ENCODE peak calls at places on chromosome 9, in seven cellular contexts. W, S, T, X, K, M and Y are unnamed samples.

GRCh38 chr9:136587145-136587943 is 41.5 kb upstream of the NOTCH1 start:
- DNase-seq in W (peak; percentile 80), S (peak; percentile 31), T (peak; percentile 41), X (peak; percentile 78), K (peak; percentile 68), M (peak; percentile 86), Y (no peak)

GRCh38 chr9:121331992-121332685 is 37.9 kb downstream of the STOM start:
- DNase-seq in W (no peak), S (no peak), T (no peak), X (peak; percentile 64), K (no peak), M (peak; percentile 66), Y (no peak)

GRCh38 chr9:136625101-136626065 is 37.3 kb upstream of the EGFL7 start:
- DNase-seq in W (no peak), S (peak; percentile 92), T (peak; percentile 43), X (peak; percentile 86), K (peak; percentile 95), M (peak; percentile 88), Y (no peak)

GRCh38 chr9:78828521-78828920 is 531.6 kb downstream of the PSAT1 start:
- DNase-seq in W (no peak), S (no peak), T (no peak), X (no peak), K (no peak), M (no peak), Y (no peak)

GRCh38 chr9:121886759-121887485 is 206.2 kb downstream of the TTLL11 start:
- DNase-seq in W (no peak), S (peak; percentile 39), T (peak; percentile 42), X (no peak), K (peak; percentile 56), M (no peak), Y (no peak)

GRCh38 chr9:120358877-120359276 is 221.1 kb downstream of the CDK5RAP2 start:
- DNase-seq in W (no peak), S (no peak), T (no peak), X (no peak), K (no peak), M (no peak), Y (no peak)

GRCh38 chr9:3475300-3476020 is 50.3 kb downstream of the RFX3 start:
- DNase-seq in W (no peak), S (no peak), T (no peak), X (no peak), K (no peak), M (no peak), Y (no peak)

GRCh38 chr9:71683598-71684235 is 84.6 kb downstream of the CEMIP2 start:
- DNase-seq in W (no peak), S (no peak), T (peak; percentile 70), X (peak; percentile 67), K (no peak), M (no peak), Y (no peak)

GRCh38 chr9:121362813-121363585 is 7.1 kb downstream of the STOM start:
- DNase-seq in W (no peak), S (no peak), T (peak; percentile 52), X (peak; percentile 79), K (no peak), M (no peak), Y (no peak)

GRCh38 chr9:17402309-17402708 is 176.6 kb upstream of the SH3GL2 start:
- DNase-seq in W (peak; percentile 11), S (no peak), T (peak; percentile 25), X (peak; percentile 38), K (no peak), M (no peak), Y (no peak)

GRCh38 chr9:136103651-136104487 is 8.8 kb upstream of the NACC2 start:
- DNase-seq in W (no peak), S (peak; percentile 37), T (no peak), X (no peak), K (peak; percentile 54), M (no peak), Y (no peak)

GRCh38 chr9:135830496-135830895 is 76.8 kb downstream of the CAMSAP1 start:
- DNase-seq in W (no peak), S (no peak), T (peak; percentile 14), X (no peak), K (no peak), M (no peak), Y (no peak)

GRCh38 chr9:125908138-125908537 is 161.0 kb downstream of the PBX3 start:
- DNase-seq in W (no peak), S (no peak), T (no peak), X (no peak), K (no peak), M (no peak), Y (no peak)

DNA sequence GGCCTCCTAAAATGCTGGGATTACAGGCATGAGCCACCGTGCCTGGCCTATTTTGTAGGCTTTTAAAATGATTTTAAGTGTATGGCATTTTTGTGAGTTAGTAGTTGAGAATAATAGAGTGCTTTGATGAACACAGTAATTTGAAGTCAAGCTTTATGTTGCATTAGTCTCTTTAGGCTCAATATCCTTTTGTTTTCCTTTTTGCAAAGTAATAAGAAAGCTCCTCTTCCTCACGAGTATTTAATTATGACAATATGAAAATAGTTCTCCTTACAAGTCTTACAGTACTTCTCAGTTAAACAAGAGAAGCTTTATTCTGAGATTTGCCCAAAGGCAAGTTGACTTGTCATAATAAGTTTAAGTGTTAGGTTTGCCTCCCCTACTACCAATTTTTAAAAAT is 69.0 kb downstream of the TJP2 start:
- DNase-seq in W (no peak), S (no peak), T (no peak), X (no peak), K (no peak), M (no peak), Y (no peak)
- TF ChIP-seq CTCF in W (no peak), S (no peak), T (no peak), X (no peak), K (no peak), M (no peak), Y (no peak)

GRCh38 chr9:12777149-12778010 is 2.6 kb downstream of the LURAP1L start:
- DNase-seq in W (no peak), S (no peak), T (no peak), X (peak; percentile 33), K (no peak), M (no peak), Y (no peak)

GRCh38 chr9:12774861-12775367 is at the start of gene LURAP1L:
- DNase-seq in W (peak; percentile 10), S (peak; percentile 64), T (peak; percentile 78), X (peak; percentile 83), K (peak; percentile 77), M (peak; percentile 88), Y (no peak)

GRCh38 chr9:12775373-12775962 is 648 bp downstream of the LURAP1L start:
- DNase-seq in W (peak; percentile 14), S (no peak), T (peak; percentile 20), X (no peak), K (no peak), M (peak; percentile 67), Y (no peak)

GRCh38 chr9:12776775-12777055 is 1.9 kb downstream of the LURAP1L start:
- DNase-seq in W (no peak), S (no peak), T (no peak), X (peak; percentile 63), K (no peak), M (no peak), Y (no peak)

DNA sequence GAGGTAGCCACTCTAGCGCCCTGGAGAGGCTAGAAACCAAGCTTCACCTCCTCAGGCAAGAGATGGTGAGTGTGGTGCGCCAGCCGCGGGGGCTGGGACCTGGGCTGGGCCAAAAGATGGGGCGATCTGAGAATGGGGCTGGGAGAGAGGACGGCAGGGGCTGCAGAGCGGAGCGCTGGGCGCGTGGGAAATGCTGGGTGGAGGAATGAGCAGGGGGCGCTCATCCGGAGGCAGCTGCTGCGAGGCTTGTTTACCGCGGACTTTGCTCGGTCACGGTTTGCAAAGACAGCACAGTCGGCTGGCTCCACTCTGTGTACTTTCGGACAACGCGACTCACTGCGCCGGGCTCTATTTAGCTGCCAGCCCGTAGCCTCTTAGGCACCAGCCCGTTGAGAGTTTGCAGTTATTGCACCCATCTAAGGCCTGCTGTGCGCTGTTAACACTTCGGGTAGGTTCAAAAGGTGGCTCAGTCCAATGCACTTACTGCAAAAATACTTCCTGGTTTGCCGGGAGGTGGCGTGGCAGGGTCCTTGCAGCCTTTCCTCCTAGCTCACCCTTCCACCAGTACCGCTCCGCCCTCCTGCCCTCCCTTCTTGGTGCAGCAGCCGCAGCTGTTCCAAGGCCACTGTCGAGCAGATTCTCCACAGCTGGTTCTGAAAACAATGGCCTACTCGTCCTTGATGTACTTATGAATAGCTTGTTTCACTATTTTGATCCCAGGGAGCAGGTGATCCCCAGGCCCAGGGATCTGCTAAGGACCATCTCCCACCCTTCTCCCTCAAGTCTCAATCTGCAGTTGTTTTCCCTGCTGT is 1.3 kb downstream of the LURAP1L start:
- DNase-seq in W (peak; percentile 60), S (peak; percentile 82), T (peak; percentile 88), X (peak; percentile 94), K (peak; percentile 91), M (peak; percentile 96), Y (peak; percentile 94)
- TF ChIP-seq CTCF in W (no peak), S (peak; percentile 11), T (peak; percentile 60), X (peak; percentile 51), K (no peak), M (peak; percentile 51), Y (peak; percentile 81)

GRCh38 chr9:89648247-89649000 is 43.6 kb downstream of the GADD45G start:
- DNase-seq in W (no peak), S (no peak), T (no peak), X (no peak), K (no peak), M (peak; percentile 61), Y (peak; percentile 81)

GRCh38 chr9:89649045-89649691 is 44.4 kb downstream of the GADD45G start:
- DNase-seq in W (no peak), S (no peak), T (no peak), X (no peak), K (no peak), M (peak; percentile 46), Y (no peak)

GRCh38 chr9:89642789-89643188 is 38.0 kb downstream of the GADD45G start:
- DNase-seq in W (no peak), S (no peak), T (no peak), X (no peak), K (no peak), M (peak; percentile 41), Y (no peak)

GRCh38 chr9:89646189-89646588 is 41.4 kb downstream of the GADD45G start:
- DNase-seq in W (no peak), S (no peak), T (no peak), X (no peak), K (no peak), M (no peak), Y (no peak)

GRCh38 chr9:89647366-89648128 is 42.7 kb downstream of the GADD45G start:
- DNase-seq in W (no peak), S (no peak), T (no peak), X (no peak), K (no peak), M (peak; percentile 40), Y (peak; percentile 55)
- TF ChIP-seq CTCF in W (no peak), S (no peak), T (no peak), X (no peak), K (no peak), M (no peak), Y (no peak)

GRCh38 chr9:123929177-123929869 is 603 bp downstream of the DENND1A start:
- DNase-seq in W (no peak), S (no peak), T (no peak), X (no peak), K (peak; percentile 60), M (no peak), Y (no peak)

GRCh38 chr9:123926986-123927385 is 2.9 kb downstream of the DENND1A start:
- DNase-seq in W (no peak), S (no peak), T (no peak), X (no peak), K (no peak), M (no peak), Y (no peak)

GRCh38 chr9:123927625-123928308 is 2.2 kb downstream of the DENND1A start:
- DNase-seq in W (no peak), S (no peak), T (peak; percentile 12), X (peak; percentile 65), K (peak; percentile 52), M (no peak), Y (no peak)

GRCh38 chr9:123929870-123930831 is at the start of gene DENND1A:
- DNase-seq in W (peak; percentile 97), S (peak; percentile 94), T (peak; percentile 91), X (peak; percentile 94), K (peak; percentile 93), M (peak; percentile 94), Y (peak; percentile 94)

GRCh38 chr9:123928471-123929176 is 1.3 kb downstream of the DENND1A start:
- DNase-seq in W (no peak), S (no peak), T (peak; percentile 12), X (peak; percentile 35), K (peak; percentile 36), M (no peak), Y (no peak)
- TF ChIP-seq CTCF in W (no peak), S (no peak), T (no peak), X (no peak), K (no peak), M (no peak), Y (no peak)